ENCODE peak calls at places on chromosomes 11 and 22, in nine cellular contexts. One of them, this sample, is unnamed.

GRCh38 chr11:76723548-76723947 is 53.0 kb upstream of the LRRC32 start:
- DNase-seq in type B pancreatic cell: no peak
- DNase-seq in iPS DF 6.9: no peak
- DNase-seq in germinal center: no peak
- DNase-seq in IMR-90: no peak
- DNase-seq in fibroblast of the conjunctiva: no peak
- DNase-seq in effector CD4-positive, alpha-beta T cell: no peak
- DNase-seq in brain pericyte: no peak
- DNase-seq in psoas muscle: no peak
- DNase-seq in this sample: no peak

GRCh38 chr11:94553938-94554337 is 10.2 kb downstream of the FUT4 start:
- DNase-seq in type B pancreatic cell: no peak
- DNase-seq in iPS DF 6.9: no peak
- DNase-seq in germinal center: no peak
- DNase-seq in IMR-90: peak
- DNase-seq in fibroblast of the conjunctiva: no peak
- DNase-seq in effector CD4-positive, alpha-beta T cell: no peak
- DNase-seq in brain pericyte: no peak
- DNase-seq in psoas muscle: no peak
- DNase-seq in this sample: no peak

GRCh38 chr11:116110802-116111201 is 606.6 kb upstream of the CADM1 start:
- DNase-seq in type B pancreatic cell: no peak
- DNase-seq in iPS DF 6.9: no peak
- DNase-seq in germinal center: no peak
- DNase-seq in IMR-90: no peak
- DNase-seq in fibroblast of the conjunctiva: no peak
- DNase-seq in effector CD4-positive, alpha-beta T cell: no peak
- DNase-seq in brain pericyte: no peak
- DNase-seq in psoas muscle: no peak
- DNase-seq in this sample: no peak

GRCh38 chr11:110471315-110471714 is 41.6 kb downstream of the FDX1 start:
- DNase-seq in type B pancreatic cell: no peak
- DNase-seq in iPS DF 6.9: no peak
- DNase-seq in germinal center: no peak
- DNase-seq in IMR-90: peak
- DNase-seq in fibroblast of the conjunctiva: no peak
- DNase-seq in effector CD4-positive, alpha-beta T cell: no peak
- DNase-seq in brain pericyte: no peak
- DNase-seq in psoas muscle: no peak
- DNase-seq in this sample: no peak

GRCh38 chr22:24937114-24937513 is 9.4 kb downstream of the LHFPL7 start:
- DNase-seq in type B pancreatic cell: no peak
- DNase-seq in iPS DF 6.9: no peak
- DNase-seq in germinal center: no peak
- DNase-seq in IMR-90: no peak
- DNase-seq in fibroblast of the conjunctiva: no peak
- DNase-seq in effector CD4-positive, alpha-beta T cell: no peak
- DNase-seq in brain pericyte: no peak
- DNase-seq in psoas muscle: no peak
- DNase-seq in this sample: no peak

GRCh38 chr11:10891321-10891720 is 33.5 kb upstream of the ZBED5 start:
- DNase-seq in type B pancreatic cell: no peak
- DNase-seq in iPS DF 6.9: no peak
- DNase-seq in germinal center: no peak
- DNase-seq in IMR-90: no peak
- DNase-seq in fibroblast of the conjunctiva: no peak
- DNase-seq in effector CD4-positive, alpha-beta T cell: no peak
- DNase-seq in brain pericyte: no peak
- DNase-seq in psoas muscle: no peak
- DNase-seq in this sample: no peak

GRCh38 chr22:43227231-43227630 is 40.3 kb upstream of the TTLL12 start:
- DNase-seq in type B pancreatic cell: no peak
- DNase-seq in iPS DF 6.9: no peak
- DNase-seq in germinal center: no peak
- DNase-seq in IMR-90: no peak
- DNase-seq in fibroblast of the conjunctiva: no peak
- DNase-seq in effector CD4-positive, alpha-beta T cell: no peak
- DNase-seq in brain pericyte: peak
- DNase-seq in psoas muscle: no peak
- DNase-seq in this sample: no peak

GRCh38 chr22:26527574-26528465 is 15.5 kb upstream of the TFIP11 start:
- DNase-seq in type B pancreatic cell: no peak
- DNase-seq in iPS DF 6.9: no peak
- DNase-seq in germinal center: no peak
- DNase-seq in IMR-90: no peak
- DNase-seq in fibroblast of the conjunctiva: no peak
- DNase-seq in effector CD4-positive, alpha-beta T cell: no peak
- DNase-seq in brain pericyte: no peak
- DNase-seq in psoas muscle: peak
- DNase-seq in this sample: no peak

GRCh38 chr11:32586576-32587190 is 3.1 kb downstream of the EIF3M start:
- DNase-seq in type B pancreatic cell: no peak
- DNase-seq in iPS DF 6.9: no peak
- DNase-seq in germinal center: no peak
- DNase-seq in IMR-90: peak
- DNase-seq in fibroblast of the conjunctiva: no peak
- DNase-seq in effector CD4-positive, alpha-beta T cell: no peak
- DNase-seq in brain pericyte: no peak
- DNase-seq in psoas muscle: no peak
- DNase-seq in this sample: peak

GRCh38 chr11:19632435-19632834 is 80.2 kb upstream of the NAV2 start:
- DNase-seq in type B pancreatic cell: no peak
- DNase-seq in iPS DF 6.9: no peak
- DNase-seq in germinal center: no peak
- DNase-seq in IMR-90: peak
- DNase-seq in fibroblast of the conjunctiva: no peak
- DNase-seq in effector CD4-positive, alpha-beta T cell: no peak
- DNase-seq in brain pericyte: peak
- DNase-seq in psoas muscle: no peak
- DNase-seq in this sample: no peak

GRCh38 chr22:27990451-27990840 is 71.4 kb upstream of the PITPNB start:
- DNase-seq in type B pancreatic cell: no peak
- DNase-seq in iPS DF 6.9: no peak
- DNase-seq in germinal center: no peak
- DNase-seq in IMR-90: no peak
- DNase-seq in fibroblast of the conjunctiva: no peak
- DNase-seq in effector CD4-positive, alpha-beta T cell: no peak
- DNase-seq in brain pericyte: no peak
- DNase-seq in psoas muscle: no peak
- DNase-seq in this sample: no peak

GRCh38 chr11:32580967-32581366 is 2.7 kb upstream of the EIF3M start:
- DNase-seq in type B pancreatic cell: no peak
- DNase-seq in iPS DF 6.9: no peak
- DNase-seq in germinal center: no peak
- DNase-seq in IMR-90: peak
- DNase-seq in fibroblast of the conjunctiva: no peak
- DNase-seq in effector CD4-positive, alpha-beta T cell: no peak
- DNase-seq in brain pericyte: no peak
- DNase-seq in psoas muscle: no peak
- DNase-seq in this sample: no peak

GRCh38 chr22:21917206-21917958 is 35.3 kb downstream of the PPM1F start:
- DNase-seq in type B pancreatic cell: no peak
- DNase-seq in iPS DF 6.9: no peak
- DNase-seq in germinal center: no peak
- DNase-seq in IMR-90: no peak
- DNase-seq in fibroblast of the conjunctiva: peak
- DNase-seq in effector CD4-positive, alpha-beta T cell: no peak
- DNase-seq in brain pericyte: no peak
- DNase-seq in psoas muscle: no peak
- DNase-seq in this sample: no peak

GRCh38 chr11:70607561-70607960 is 209.2 kb downstream of the CTTN start:
- DNase-seq in type B pancreatic cell: no peak
- DNase-seq in iPS DF 6.9: no peak
- DNase-seq in germinal center: no peak
- DNase-seq in IMR-90: no peak
- DNase-seq in fibroblast of the conjunctiva: no peak
- DNase-seq in effector CD4-positive, alpha-beta T cell: no peak
- DNase-seq in brain pericyte: no peak
- DNase-seq in psoas muscle: peak
- DNase-seq in this sample: no peak

GRCh38 chr22:27116295-27116694 is 458.9 kb downstream of the MIAT start:
- DNase-seq in type B pancreatic cell: no peak
- DNase-seq in iPS DF 6.9: no peak
- DNase-seq in germinal center: no peak
- DNase-seq in IMR-90: no peak
- DNase-seq in fibroblast of the conjunctiva: no peak
- DNase-seq in effector CD4-positive, alpha-beta T cell: no peak
- DNase-seq in brain pericyte: no peak
- DNase-seq in psoas muscle: no peak
- DNase-seq in this sample: no peak

GRCh38 chr11:65425105-65425970 is 2.7 kb downstream of the NEAT1 start:
- DNase-seq in type B pancreatic cell: no peak
- DNase-seq in iPS DF 6.9: no peak
- DNase-seq in germinal center: peak
- DNase-seq in IMR-90: peak
- DNase-seq in fibroblast of the conjunctiva: no peak
- DNase-seq in effector CD4-positive, alpha-beta T cell: peak
- DNase-seq in brain pericyte: no peak
- DNase-seq in psoas muscle: no peak
- DNase-seq in this sample: peak

GRCh38 chr22:29842740-29843139 is 4.7 kb upstream of the ASCC2 start:
- DNase-seq in type B pancreatic cell: no peak
- DNase-seq in iPS DF 6.9: no peak
- DNase-seq in germinal center: no peak
- DNase-seq in IMR-90: peak
- DNase-seq in fibroblast of the conjunctiva: peak
- DNase-seq in effector CD4-positive, alpha-beta T cell: no peak
- DNase-seq in brain pericyte: peak
- DNase-seq in psoas muscle: no peak
- DNase-seq in this sample: no peak

GRCh38 chr11:30855383-30856006 is 269.3 kb upstream of the MPPED2 start:
- DNase-seq in type B pancreatic cell: no peak
- DNase-seq in iPS DF 6.9: no peak
- DNase-seq in germinal center: no peak
- DNase-seq in IMR-90: peak
- DNase-seq in fibroblast of the conjunctiva: peak
- DNase-seq in effector CD4-positive, alpha-beta T cell: no peak
- DNase-seq in brain pericyte: no peak
- DNase-seq in psoas muscle: no peak
- DNase-seq in this sample: no peak

GRCh38 chr11:44949160-44950035 is 1.3 kb downstream of the TP53I11 start:
- DNase-seq in type B pancreatic cell: no peak
- DNase-seq in iPS DF 6.9: no peak
- DNase-seq in germinal center: peak
- DNase-seq in IMR-90: peak
- DNase-seq in fibroblast of the conjunctiva: peak
- DNase-seq in effector CD4-positive, alpha-beta T cell: no peak
- DNase-seq in brain pericyte: no peak
- DNase-seq in psoas muscle: no peak
- DNase-seq in this sample: no peak

GRCh38 chr22:27752141-27752540 is 49.4 kb downstream of the MN1 start:
- DNase-seq in type B pancreatic cell: no peak
- DNase-seq in iPS DF 6.9: no peak
- DNase-seq in germinal center: no peak
- DNase-seq in IMR-90: no peak
- DNase-seq in fibroblast of the conjunctiva: no peak
- DNase-seq in effector CD4-positive, alpha-beta T cell: no peak
- DNase-seq in brain pericyte: no peak
- DNase-seq in psoas muscle: no peak
- DNase-seq in this sample: no peak

GRCh38 chr22:44033689-44034088 is 9.6 kb downstream of the PARVB start:
- DNase-seq in type B pancreatic cell: no peak
- DNase-seq in iPS DF 6.9: no peak
- DNase-seq in germinal center: no peak
- DNase-seq in IMR-90: peak
- DNase-seq in fibroblast of the conjunctiva: no peak
- DNase-seq in effector CD4-positive, alpha-beta T cell: no peak
- DNase-seq in brain pericyte: peak
- DNase-seq in psoas muscle: peak
- DNase-seq in this sample: no peak

GRCh38 chr11:96706761-96707160 is 316.9 kb downstream of the JRKL start:
- DNase-seq in type B pancreatic cell: no peak
- DNase-seq in iPS DF 6.9: no peak
- DNase-seq in germinal center: no peak
- DNase-seq in IMR-90: no peak
- DNase-seq in fibroblast of the conjunctiva: no peak
- DNase-seq in effector CD4-positive, alpha-beta T cell: no peak
- DNase-seq in brain pericyte: no peak
- DNase-seq in psoas muscle: no peak
- DNase-seq in this sample: no peak